ENCODE peak calls at places on chromosomes 13 and 19, in seven cellular contexts. One of them, this sample, is unnamed.
A peak's percentile ranks its signal among the peaks of the same experiment; 100 is the strongest.

GRCh38 chr19:49613374-49613773 is 22.4 kb downstream of the PRR12 start:
- DNase-seq in fibroblast of mammary gland: peak; percentile 72
- DNase-seq in CD8-positive, alpha-beta memory T cell: no peak
- DNase-seq in left lung: no peak
- DNase-seq in stimulated activated CD4-positive, alpha-beta T cell treated with anti-CD3 and anti-CD28 coated beads, Interleukin-15, amount 100 ng/mL, for 1 hour: no peak
- DNase-seq in neural progenitor cell: no peak
- DNase-seq in GM12864: no peak
- DNase-seq in this sample: no peak

GRCh38 chr19:1917926-1918325 is 12.7 kb downstream of the ADAT3 start:
- DNase-seq in fibroblast of mammary gland: no peak
- DNase-seq in CD8-positive, alpha-beta memory T cell: no peak
- DNase-seq in left lung: no peak
- DNase-seq in stimulated activated CD4-positive, alpha-beta T cell treated with anti-CD3 and anti-CD28 coated beads, Interleukin-15, amount 100 ng/mL, for 1 hour: no peak
- DNase-seq in neural progenitor cell: no peak
- DNase-seq in GM12864: no peak
- DNase-seq in this sample: no peak

GRCh38 chr13:54513254-54513653 is 1484.6 kb downstream of the OLFM4 start:
- DNase-seq in fibroblast of mammary gland: no peak
- DNase-seq in CD8-positive, alpha-beta memory T cell: no peak
- DNase-seq in left lung: no peak
- DNase-seq in stimulated activated CD4-positive, alpha-beta T cell treated with anti-CD3 and anti-CD28 coated beads, Interleukin-15, amount 100 ng/mL, for 1 hour: no peak
- DNase-seq in neural progenitor cell: no peak
- DNase-seq in GM12864: no peak
- DNase-seq in this sample: no peak

GRCh38 chr19:14494910-14495677 is 833 bp downstream of the GIPC1 start:
- DNase-seq in fibroblast of mammary gland: no peak
- DNase-seq in CD8-positive, alpha-beta memory T cell: no peak
- DNase-seq in left lung: no peak
- DNase-seq in stimulated activated CD4-positive, alpha-beta T cell treated with anti-CD3 and anti-CD28 coated beads, Interleukin-15, amount 100 ng/mL, for 1 hour: no peak
- DNase-seq in neural progenitor cell: no peak
- DNase-seq in GM12864: no peak
- DNase-seq in this sample: no peak

GRCh38 chr13:70736622-70737317 is 628.5 kb upstream of the KLHL1 start:
- DNase-seq in fibroblast of mammary gland: no peak
- DNase-seq in CD8-positive, alpha-beta memory T cell: no peak
- DNase-seq in left lung: no peak
- DNase-seq in stimulated activated CD4-positive, alpha-beta T cell treated with anti-CD3 and anti-CD28 coated beads, Interleukin-15, amount 100 ng/mL, for 1 hour: no peak
- DNase-seq in neural progenitor cell: no peak
- DNase-seq in GM12864: no peak
- DNase-seq in this sample: no peak

GRCh38 chr19:4172861-4173473 is 9.4 kb downstream of the SIRT6 start:
- DNase-seq in fibroblast of mammary gland: no peak
- DNase-seq in CD8-positive, alpha-beta memory T cell: peak; percentile 59
- DNase-seq in left lung: peak; percentile 40
- DNase-seq in stimulated activated CD4-positive, alpha-beta T cell treated with anti-CD3 and anti-CD28 coated beads, Interleukin-15, amount 100 ng/mL, for 1 hour: peak; percentile 33
- DNase-seq in neural progenitor cell: peak; percentile 92
- DNase-seq in GM12864: no peak
- DNase-seq in this sample: peak; percentile 48

GRCh38 chr13:76969488-76970365 is 21.4 kb downstream of the ACOD1 start:
- DNase-seq in fibroblast of mammary gland: peak; percentile 28
- DNase-seq in CD8-positive, alpha-beta memory T cell: no peak
- DNase-seq in left lung: no peak
- DNase-seq in stimulated activated CD4-positive, alpha-beta T cell treated with anti-CD3 and anti-CD28 coated beads, Interleukin-15, amount 100 ng/mL, for 1 hour: no peak
- DNase-seq in neural progenitor cell: peak; percentile 12
- DNase-seq in GM12864: no peak
- DNase-seq in this sample: no peak

GRCh38 chr19:49431330-49431749 is 6.2 kb downstream of the GFY start:
- DNase-seq in fibroblast of mammary gland: no peak
- DNase-seq in CD8-positive, alpha-beta memory T cell: no peak
- DNase-seq in left lung: no peak
- DNase-seq in stimulated activated CD4-positive, alpha-beta T cell treated with anti-CD3 and anti-CD28 coated beads, Interleukin-15, amount 100 ng/mL, for 1 hour: no peak
- DNase-seq in neural progenitor cell: no peak
- DNase-seq in GM12864: no peak
- DNase-seq in this sample: no peak

GRCh38 chr13:66835040-66835628 is 395.0 kb downstream of the PCDH9 start:
- DNase-seq in fibroblast of mammary gland: peak; percentile 37
- DNase-seq in CD8-positive, alpha-beta memory T cell: no peak
- DNase-seq in left lung: no peak
- DNase-seq in stimulated activated CD4-positive, alpha-beta T cell treated with anti-CD3 and anti-CD28 coated beads, Interleukin-15, amount 100 ng/mL, for 1 hour: no peak
- DNase-seq in neural progenitor cell: peak; percentile 79
- DNase-seq in GM12864: no peak
- DNase-seq in this sample: no peak

GRCh38 chr13:80084086-80084676 is 256.7 kb downstream of the SPRY2 start:
- DNase-seq in fibroblast of mammary gland: peak; percentile 98
- DNase-seq in CD8-positive, alpha-beta memory T cell: no peak
- DNase-seq in left lung: no peak
- DNase-seq in stimulated activated CD4-positive, alpha-beta T cell treated with anti-CD3 and anti-CD28 coated beads, Interleukin-15, amount 100 ng/mL, for 1 hour: no peak
- DNase-seq in neural progenitor cell: no peak
- DNase-seq in GM12864: no peak
- DNase-seq in this sample: no peak

GRCh38 chr13:97386832-97387486 is 47.0 kb upstream of the RAP2A start:
- DNase-seq in fibroblast of mammary gland: no peak
- DNase-seq in CD8-positive, alpha-beta memory T cell: peak; percentile 15
- DNase-seq in left lung: peak; percentile 45
- DNase-seq in stimulated activated CD4-positive, alpha-beta T cell treated with anti-CD3 and anti-CD28 coated beads, Interleukin-15, amount 100 ng/mL, for 1 hour: no peak
- DNase-seq in neural progenitor cell: no peak
- DNase-seq in GM12864: no peak
- DNase-seq in this sample: no peak

GRCh38 chr13:98014766-98015165 is 61.3 kb downstream of the IPO5 start:
- DNase-seq in fibroblast of mammary gland: peak; percentile 79
- DNase-seq in CD8-positive, alpha-beta memory T cell: no peak
- DNase-seq in left lung: no peak
- DNase-seq in stimulated activated CD4-positive, alpha-beta T cell treated with anti-CD3 and anti-CD28 coated beads, Interleukin-15, amount 100 ng/mL, for 1 hour: no peak
- DNase-seq in neural progenitor cell: no peak
- DNase-seq in GM12864: no peak
- DNase-seq in this sample: no peak

GRCh38 chr13:112447761-112448603 is 71.8 kb downstream of the SPACA7 start:
- DNase-seq in fibroblast of mammary gland: no peak
- DNase-seq in CD8-positive, alpha-beta memory T cell: no peak
- DNase-seq in left lung: no peak
- DNase-seq in stimulated activated CD4-positive, alpha-beta T cell treated with anti-CD3 and anti-CD28 coated beads, Interleukin-15, amount 100 ng/mL, for 1 hour: no peak
- DNase-seq in neural progenitor cell: no peak
- DNase-seq in GM12864: no peak
- DNase-seq in this sample: no peak

GRCh38 chr19:52086481-52086880 is 9.1 kb downstream of the ZNF841 start:
- DNase-seq in fibroblast of mammary gland: peak; percentile 70
- DNase-seq in CD8-positive, alpha-beta memory T cell: no peak
- DNase-seq in left lung: no peak
- DNase-seq in stimulated activated CD4-positive, alpha-beta T cell treated with anti-CD3 and anti-CD28 coated beads, Interleukin-15, amount 100 ng/mL, for 1 hour: no peak
- DNase-seq in neural progenitor cell: no peak
- DNase-seq in GM12864: no peak
- DNase-seq in this sample: no peak

GRCh38 chr13:55190996-55191395 is 1949.7 kb upstream of the PRR20A start:
- DNase-seq in fibroblast of mammary gland: no peak
- DNase-seq in CD8-positive, alpha-beta memory T cell: no peak
- DNase-seq in left lung: no peak
- DNase-seq in stimulated activated CD4-positive, alpha-beta T cell treated with anti-CD3 and anti-CD28 coated beads, Interleukin-15, amount 100 ng/mL, for 1 hour: no peak
- DNase-seq in neural progenitor cell: no peak
- DNase-seq in GM12864: no peak
- DNase-seq in this sample: no peak

GRCh38 chr19:10471909-10472308 is 31.2 kb downstream of the KEAP1 start:
- DNase-seq in fibroblast of mammary gland: peak; percentile 54
- DNase-seq in CD8-positive, alpha-beta memory T cell: no peak
- DNase-seq in left lung: no peak
- DNase-seq in stimulated activated CD4-positive, alpha-beta T cell treated with anti-CD3 and anti-CD28 coated beads, Interleukin-15, amount 100 ng/mL, for 1 hour: no peak
- DNase-seq in neural progenitor cell: no peak
- DNase-seq in GM12864: no peak
- DNase-seq in this sample: no peak

GRCh38 chr19:47239610-47240296 is 8.8 kb upstream of the BBC3 start:
- DNase-seq in fibroblast of mammary gland: no peak
- DNase-seq in CD8-positive, alpha-beta memory T cell: peak; percentile 68
- DNase-seq in left lung: no peak
- DNase-seq in stimulated activated CD4-positive, alpha-beta T cell treated with anti-CD3 and anti-CD28 coated beads, Interleukin-15, amount 100 ng/mL, for 1 hour: peak; percentile 32
- DNase-seq in neural progenitor cell: peak; percentile 89
- DNase-seq in GM12864: no peak
- DNase-seq in this sample: no peak

GRCh38 chr13:102039264-102039663 is 362.6 kb downstream of the FGF14 start:
- DNase-seq in fibroblast of mammary gland: no peak
- DNase-seq in CD8-positive, alpha-beta memory T cell: no peak
- DNase-seq in left lung: no peak
- DNase-seq in stimulated activated CD4-positive, alpha-beta T cell treated with anti-CD3 and anti-CD28 coated beads, Interleukin-15, amount 100 ng/mL, for 1 hour: no peak
- DNase-seq in neural progenitor cell: no peak
- DNase-seq in GM12864: no peak
- DNase-seq in this sample: no peak

GRCh38 chr13:45820106-45820838 is 31.3 kb downstream of the SIAH3 start:
- DNase-seq in fibroblast of mammary gland: no peak
- DNase-seq in CD8-positive, alpha-beta memory T cell: no peak
- DNase-seq in left lung: no peak
- DNase-seq in stimulated activated CD4-positive, alpha-beta T cell treated with anti-CD3 and anti-CD28 coated beads, Interleukin-15, amount 100 ng/mL, for 1 hour: no peak
- DNase-seq in neural progenitor cell: no peak
- DNase-seq in GM12864: no peak
- DNase-seq in this sample: no peak

GRCh38 chr13:39692650-39693438 is 37.4 kb downstream of the COG6 start:
- DNase-seq in fibroblast of mammary gland: peak; percentile 30
- DNase-seq in CD8-positive, alpha-beta memory T cell: no peak
- DNase-seq in left lung: no peak
- DNase-seq in stimulated activated CD4-positive, alpha-beta T cell treated with anti-CD3 and anti-CD28 coated beads, Interleukin-15, amount 100 ng/mL, for 1 hour: no peak
- DNase-seq in neural progenitor cell: no peak
- DNase-seq in GM12864: no peak
- DNase-seq in this sample: no peak

GRCh38 chr19:1068111-1069001 is 1.4 kb downstream of the ARHGAP45 start:
- DNase-seq in fibroblast of mammary gland: no peak
- DNase-seq in CD8-positive, alpha-beta memory T cell: peak; percentile 74
- DNase-seq in left lung: peak; percentile 68
- DNase-seq in stimulated activated CD4-positive, alpha-beta T cell treated with anti-CD3 and anti-CD28 coated beads, Interleukin-15, amount 100 ng/mL, for 1 hour: peak; percentile 57
- DNase-seq in neural progenitor cell: no peak
- DNase-seq in GM12864: no peak
- DNase-seq in this sample: no peak

GRCh38 chr19:16268676-16269319 is 55.8 kb upstream of the KLF2 start:
- DNase-seq in fibroblast of mammary gland: no peak
- DNase-seq in CD8-positive, alpha-beta memory T cell: peak; percentile 26
- DNase-seq in left lung: no peak
- DNase-seq in stimulated activated CD4-positive, alpha-beta T cell treated with anti-CD3 and anti-CD28 coated beads, Interleukin-15, amount 100 ng/mL, for 1 hour: no peak
- DNase-seq in neural progenitor cell: no peak
- DNase-seq in GM12864: no peak
- DNase-seq in this sample: no peak

GRCh38 chr13:99812611-99813010 is 159.0 kb downstream of the ZIC5 start:
- DNase-seq in fibroblast of mammary gland: peak; percentile 47
- DNase-seq in CD8-positive, alpha-beta memory T cell: no peak
- DNase-seq in left lung: no peak
- DNase-seq in stimulated activated CD4-positive, alpha-beta T cell treated with anti-CD3 and anti-CD28 coated beads, Interleukin-15, amount 100 ng/mL, for 1 hour: no peak
- DNase-seq in neural progenitor cell: no peak
- DNase-seq in GM12864: no peak
- DNase-seq in this sample: no peak

GRCh38 chr13:107209811-107210210 is 641.9 kb upstream of the ARGLU1 start:
- DNase-seq in fibroblast of mammary gland: peak; percentile 40
- DNase-seq in CD8-positive, alpha-beta memory T cell: no peak
- DNase-seq in left lung: no peak
- DNase-seq in stimulated activated CD4-positive, alpha-beta T cell treated with anti-CD3 and anti-CD28 coated beads, Interleukin-15, amount 100 ng/mL, for 1 hour: no peak
- DNase-seq in neural progenitor cell: no peak
- DNase-seq in GM12864: no peak
- DNase-seq in this sample: no peak

GRCh38 chr19:30001301-30001700 is 59.3 kb downstream of the URI1 start:
- DNase-seq in fibroblast of mammary gland: no peak
- DNase-seq in CD8-positive, alpha-beta memory T cell: no peak
- DNase-seq in left lung: no peak
- DNase-seq in stimulated activated CD4-positive, alpha-beta T cell treated with anti-CD3 and anti-CD28 coated beads, Interleukin-15, amount 100 ng/mL, for 1 hour: no peak
- DNase-seq in neural progenitor cell: peak; percentile 2
- DNase-seq in GM12864: no peak
- DNase-seq in this sample: no peak

GRCh38 chr13:74270018-74270417 is 135.8 kb upstream of the KLF12 start:
- DNase-seq in fibroblast of mammary gland: no peak
- DNase-seq in CD8-positive, alpha-beta memory T cell: no peak
- DNase-seq in left lung: no peak
- DNase-seq in stimulated activated CD4-positive, alpha-beta T cell treated with anti-CD3 and anti-CD28 coated beads, Interleukin-15, amount 100 ng/mL, for 1 hour: no peak
- DNase-seq in neural progenitor cell: no peak
- DNase-seq in GM12864: no peak
- DNase-seq in this sample: no peak

GRCh38 chr13:40146586-40147240 is 491.3 kb downstream of the COG6 start:
- DNase-seq in fibroblast of mammary gland: no peak
- DNase-seq in CD8-positive, alpha-beta memory T cell: no peak
- DNase-seq in left lung: no peak
- DNase-seq in stimulated activated CD4-positive, alpha-beta T cell treated with anti-CD3 and anti-CD28 coated beads, Interleukin-15, amount 100 ng/mL, for 1 hour: no peak
- DNase-seq in neural progenitor cell: no peak
- DNase-seq in GM12864: no peak
- DNase-seq in this sample: no peak

This sample was measured in GM12892.